ENCODE peak calls at places on chromosomes 1 and 21, in four cellular contexts. D, M, O and K are unnamed samples.

GRCh38 chr21:45054162-45054926 is 20.0 kb upstream of the ADARB1 start:
- DNase-seq in D (no peak), M (no peak), O (no peak), K (no peak)

GRCh38 chr1:19374402-19374801 is 62.3 kb downstream of the SLC66A1 start:
- DNase-seq in D (no peak), M (no peak), O (peak), K (peak)

GRCh38 chr1:231807498-231807897 is 180.9 kb downstream of the DISC1 start:
- DNase-seq in D (no peak), M (no peak), O (no peak), K (no peak)

GRCh38 chr1:76390451-76390850 is 315.9 kb downstream of the ST6GALNAC3 start:
- DNase-seq in D (peak), M (peak), O (no peak), K (no peak)

GRCh38 chr1:204731509-204731908 is 46.0 kb upstream of the LRRN2 start:
- DNase-seq in D (no peak), M (no peak), O (no peak), K (no peak)

GRCh38 chr1:227883641-227884301 is 64.0 kb downstream of the WNT9A start:
- DNase-seq in D (no peak), M (no peak), O (peak), K (no peak)

GRCh38 chr1:52676249-52676903 is 21.8 kb downstream of the COA7 start:
- DNase-seq in D (peak), M (peak), O (no peak), K (no peak)

GRCh38 chr1:246860401-246860800 is 71.3 kb downstream of the AHCTF1 start:
- DNase-seq in D (no peak), M (no peak), O (no peak), K (no peak)

GRCh38 chr1:220680085-220680687 is 10.0 kb upstream of the C1orf115 start:
- DNase-seq in D (peak), M (no peak), O (peak), K (peak)

GRCh38 chr1:25774921-25775774 is 24.8 kb upstream of the SELENON start:
- DNase-seq in D (no peak), M (no peak), O (peak), K (peak)